ENCODE peak calls at places on chromosomes 1 and 21, in seven cellular contexts. C is MCF 10A; D is GOT3; V is posterior vena cava; Q is COR-L47; M is NCI-H774; O is CD4-positive, alpha-beta T cell. Z is an unnamed sample.

GRCh38 chr1:39508857-39509305 is 17.4 kb downstream of the BMP8A start:
- DNase-seq in C (peak), D (no peak), V (peak), Q (no peak), M (no peak), O (no peak), Z (no peak)

GRCh38 chr1:234724517-234725176 is 114.7 kb upstream of the IRF2BP2 start:
- DNase-seq in C (no peak), D (no peak), V (peak), Q (no peak), M (no peak), O (no peak), Z (no peak)

GRCh38 chr1:4425892-4426291 is 228.5 kb upstream of the AJAP1 start:
- DNase-seq in C (no peak), D (no peak), V (no peak), Q (no peak), M (no peak), O (no peak), Z (no peak)

GRCh38 chr1:17630048-17630830 is 90.7 kb downstream of the ARHGEF10L start:
- DNase-seq in C (peak), D (no peak), V (peak), Q (no peak), M (no peak), O (no peak), Z (no peak)

GRCh38 chr1:147162093-147162492 is 10.2 kb downstream of the PRKAB2 start:
- DNase-seq in C (peak), D (no peak), V (no peak), Q (no peak), M (no peak), O (no peak), Z (peak)

GRCh38 chr1:34708106-34708505 is 46.7 kb upstream of the GJB5 start:
- DNase-seq in C (no peak), D (no peak), V (no peak), Q (no peak), M (no peak), O (no peak), Z (no peak)

GRCh38 chr1:205588691-205589445 is 42.9 kb downstream of the ELK4 start:
- DNase-seq in C (peak), D (no peak), V (no peak), Q (no peak), M (no peak), O (no peak), Z (no peak)

GRCh38 chr21:45849651-45850050 is 131.9 kb upstream of the COL6A1 start:
- DNase-seq in C (no peak), D (no peak), V (no peak), Q (no peak), M (no peak), O (no peak), Z (no peak)

GRCh38 chr1:228060458-228061190 is 21.9 kb upstream of the ARF1 start:
- DNase-seq in C (no peak), D (no peak), V (peak), Q (no peak), M (no peak), O (no peak), Z (no peak)

GRCh38 chr1:16117369-16117768 is 38.5 kb downstream of the EPHA2 start:
- DNase-seq in C (no peak), D (no peak), V (no peak), Q (no peak), M (no peak), O (no peak), Z (no peak)